ENCODE peak calls at places on chromosomes 1 and 21, in four cellular contexts. E is PC-3, B is breast epithelium, X is body of pancreas. T is an unnamed sample.

GRCh38 chr1:203769505-203770343 is 4.7 kb downstream of the LAX1 start:
- DNase-seq in E (peak; percentile 53), B (peak; percentile 62), X (peak; percentile 88), T (no peak)

GRCh38 chr1:156638189-156638588 is 3.7 kb upstream of the BCAN start:
- DNase-seq in E (no peak), B (no peak), X (no peak), T (no peak)

GRCh38 chr1:106986603-106987002 is 69.9 kb upstream of the PRMT6 start:
- DNase-seq in E (no peak), B (no peak), X (no peak), T (no peak)

GRCh38 chr1:3499611-3500010 is 45.1 kb downstream of the ARHGEF16 start:
- DNase-seq in E (no peak), B (no peak), X (no peak), T (no peak)

GRCh38 chr1:162663589-162664030 is 31.3 kb downstream of the DDR2 start:
- DNase-seq in E (peak; percentile 17), B (no peak), X (no peak), T (no peak)

GRCh38 chr1:6871300-6871972 is 86.2 kb downstream of the CAMTA1 start:
- DNase-seq in E (no peak), B (no peak), X (no peak), T (no peak)

GRCh38 chr1:47705517-47706130 is 267.8 kb downstream of the FOXD2 start:
- DNase-seq in E (no peak), B (no peak), X (no peak), T (no peak)

GRCh38 chr1:220281159-220281574 is 8.9 kb upstream of the RAB3GAP2 start:
- DNase-seq in E (peak; percentile 84), B (no peak), X (no peak), T (no peak)

GRCh38 chr1:197632000-197632399 is 143.3 kb downstream of the DENND1B start:
- DNase-seq in E (no peak), B (no peak), X (no peak), T (no peak)

GRCh38 chr1:230185076-230186001 is 118.3 kb downstream of the GALNT2 start:
- DNase-seq in E (peak; percentile 22), B (no peak), X (no peak), T (no peak)

GRCh38 chr1:162548170-162548569 is 13.4 kb upstream of the UAP1 start:
- DNase-seq in E (no peak), B (no peak), X (no peak), T (no peak)

GRCh38 chr21:41891132-41891531 is 12.0 kb upstream of the PRDM15 start:
- DNase-seq in E (peak; percentile 50), B (no peak), X (no peak), T (no peak)

GRCh38 chr1:23019851-23020625 is 770 bp downstream of the KDM1A start:
- DNase-seq in E (peak; percentile 45), B (no peak), X (peak; percentile 31), T (no peak)

GRCh38 chr1:25871086-25871703 is 4.3 kb downstream of the PAQR7 start:
- DNase-seq in E (no peak), B (no peak), X (peak; percentile 32), T (no peak)

GRCh38 chr1:248810727-248811513 is 14.8 kb downstream of the SH3BP5L start:
- DNase-seq in E (peak; percentile 89), B (no peak), X (no peak), T (no peak)

GRCh38 chr21:33943293-33943692 is 27.7 kb upstream of the ATP5PO start:
- DNase-seq in E (no peak), B (no peak), X (no peak), T (no peak)

GRCh38 chr21:41283211-41283818 is 33.3 kb upstream of the FAM3B start:
- DNase-seq in E (peak; percentile 90), B (no peak), X (peak; percentile 65), T (no peak)

GRCh38 chr1:156356875-156357534 is 12.0 kb upstream of the RHBG start:
- DNase-seq in E (peak; percentile 94), B (peak; percentile 61), X (peak; percentile 79), T (no peak)

GRCh38 chr1:26938659-26939025 is 17.1 kb downstream of the NUDC start:
- DNase-seq in E (no peak), B (no peak), X (no peak), T (no peak)

GRCh38 chr21:16377120-16377658 is 647.4 kb downstream of the USP25 start:
- DNase-seq in E (no peak), B (no peak), X (no peak), T (no peak)

GRCh38 chr1:227447531-227447990 is 115.8 kb upstream of the ZNF678 start:
- DNase-seq in E (peak; percentile 59), B (no peak), X (peak; percentile 44), T (no peak)

GRCh38 chr1:204157942-204158341 is 6.1 kb upstream of the ETNK2 start:
- DNase-seq in E (no peak), B (no peak), X (no peak), T (no peak)

GRCh38 chr21:43881283-43881682 is 16.3 kb downstream of the AGPAT3 start:
- DNase-seq in E (no peak), B (no peak), X (no peak), T (no peak)

GRCh38 chr21:36696390-36696639 is 2.6 kb upstream of the SIM2 start:
- DNase-seq in E (no peak), B (no peak), X (no peak), T (no peak)

GRCh38 chr21:36696640-36697472 is 2.1 kb upstream of the SIM2 start:
- DNase-seq in E (no peak), B (no peak), X (no peak), T (no peak)

GRCh38 chr21:36695283-36695634 is 3.7 kb upstream of the SIM2 start:
- DNase-seq in E (no peak), B (no peak), X (no peak), T (no peak)

GRCh38 chr21:36694593-36695282 is 4.2 kb upstream of the SIM2 start:
- DNase-seq in E (no peak), B (no peak), X (no peak), T (no peak)

GRCh38 chr21:36695671-36696389 is 3.1 kb upstream of the SIM2 start:
- DNase-seq in E (no peak), B (no peak), X (no peak), T (no peak)
- H3K27me3 ChIP-seq in E (no peaks in the 10 kb centered on the region), B (peaks cover 98% of the 10 kb centered on the region), X (peaks cover 83% of the 10 kb centered on the region), T (peaks cover 94% of the 10 kb centered on the region)

GRCh38 chr1:10236405-10237156 is 26.2 kb downstream of the KIF1B start:
- DNase-seq in E (no peak), B (no peak), X (no peak), T (no peak)

GRCh38 chr1:10242135-10242534 is 31.8 kb downstream of the KIF1B start:
- DNase-seq in E (no peak), B (no peak), X (no peak), T (no peak)

GRCh38 chr1:10232213-10232612 is 21.8 kb downstream of the KIF1B start:
- DNase-seq in E (no peak), B (no peak), X (no peak), T (no peak)

GRCh38 chr1:10242811-10243210 is 32.4 kb downstream of the KIF1B start:
- DNase-seq in E (no peak), B (no peak), X (no peak), T (no peak)

DNA sequence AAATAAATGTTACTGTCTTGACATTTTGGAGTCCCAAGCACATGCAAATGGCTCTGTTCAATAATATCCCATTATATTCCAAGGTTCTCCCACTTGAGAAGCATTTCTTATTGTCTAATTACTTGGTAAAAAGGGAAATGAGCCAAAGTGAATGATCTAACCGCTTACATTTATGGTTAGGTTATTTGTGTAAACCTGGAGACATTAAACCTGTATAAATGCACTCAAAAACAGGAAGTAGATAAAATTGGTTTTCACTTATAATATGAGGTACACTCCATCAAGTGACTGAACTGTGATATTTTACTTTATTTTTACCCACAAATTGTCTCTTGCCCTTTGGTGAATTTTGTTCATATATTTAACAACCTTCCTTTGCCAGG is 26.8 kb downstream of the KIF1B start:
- DNase-seq in E (no peak), B (no peak), X (no peak), T (no peak)
- H3K4me3 ChIP-seq in E (no peak overlapping the region), B (no peak overlapping the region), X (no peak overlapping the region), T (no peak overlapping the region)

GRCh38 chr1:20555025-20555757 is 2.8 kb downstream of the FAM43B start:
- DNase-seq in E (peak; percentile 26), B (no peak), X (no peak), T (no peak)
- H3K27me3 ChIP-seq in E (peaks cover 17% of the 10 kb centered on the region), B (peaks cover 29% of the 10 kb centered on the region), X (peaks cover 12% of the 10 kb centered on the region), T (peaks cover 9% of the 10 kb centered on the region)

GRCh38 chr1:235835226-235835625 is 31.5 kb downstream of the LYST start:
- DNase-seq in E (no peak), B (no peak), X (peak; percentile 47), T (peak; percentile 51)
- H3K4me3 ChIP-seq in E (no peak overlapping the region), B (no peak overlapping the region), X (no peak overlapping the region), T (no peak overlapping the region)

DNA sequence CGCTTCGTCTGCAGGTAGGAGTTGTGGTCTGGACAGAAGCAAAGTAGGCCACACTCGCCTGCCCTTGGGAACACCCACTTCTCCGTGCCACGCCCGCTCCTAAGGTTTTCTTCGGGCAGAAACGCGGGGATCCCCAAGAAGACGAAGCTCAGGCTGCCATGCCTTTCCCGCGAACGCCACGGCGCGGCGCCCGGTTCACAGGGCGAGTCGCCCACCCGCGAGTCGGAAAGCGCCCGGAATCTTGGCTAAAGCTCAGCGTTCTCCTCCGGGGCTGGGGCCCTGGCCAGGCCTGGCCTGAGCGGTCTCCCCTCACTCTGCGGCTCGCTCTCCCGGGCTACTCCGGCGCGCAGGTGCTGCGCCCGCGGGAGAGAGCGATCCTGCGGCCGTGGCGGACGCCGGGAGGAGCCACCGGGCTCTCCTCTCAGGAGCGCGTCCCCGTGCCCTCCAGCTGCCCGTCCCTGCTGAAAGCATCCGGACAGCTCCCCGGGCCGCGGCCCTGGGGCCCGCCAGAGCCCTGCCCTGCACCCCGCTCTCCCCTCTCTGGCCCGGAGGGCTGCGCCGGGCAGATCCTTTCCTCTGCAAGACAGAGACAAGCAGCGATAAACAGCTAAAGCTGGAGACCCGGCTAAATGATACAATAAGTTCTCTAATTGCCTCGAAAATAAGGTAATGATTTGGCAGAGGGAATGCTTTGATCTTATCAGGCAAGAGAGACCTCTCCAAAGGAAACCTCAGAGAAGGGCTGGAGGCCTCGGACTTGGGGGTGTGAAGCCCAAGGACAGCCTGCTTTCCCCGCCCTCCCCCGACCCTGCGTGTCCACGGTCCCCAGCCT is 6.7 kb upstream of the WNT2B start:
- DNase-seq in E (peak; percentile 64), B (peak; percentile 69), X (peak; percentile 62), T (peak; percentile 76)
- H3K27me3 ChIP-seq in E (no peaks in the 10 kb centered on the region), B (no peaks in the 10 kb centered on the region), X (no peaks in the 10 kb centered on the region), T (no peaks in the 10 kb centered on the region)

GRCh38 chr1:1063261-1063944 is 10.7 kb downstream of the RNF223 start:
- DNase-seq in E (no peak), B (no peak), X (no peak), T (no peak)
- H3K4me3 ChIP-seq in E (peak overlapping the region; percentile 59), B (no peak overlapping the region), X (no peak overlapping the region), T (no peak overlapping the region)

GRCh38 chr1:2046225-2046917 is 3.8 kb upstream of the PRKCZ start:
- DNase-seq in E (peak; percentile 85), B (peak; percentile 79), X (peak; percentile 87), T (no peak)
- H3K27me3 ChIP-seq in E (no peaks in the 10 kb centered on the region), B (peaks cover 12% of the 10 kb centered on the region), X (no peaks in the 10 kb centered on the region), T (peaks cover 35% of the 10 kb centered on the region)

GRCh38 chr1:91724231-91724630 is 161.7 kb downstream of the TGFBR3 start:
- DNase-seq in E (no peak), B (no peak), X (no peak), T (no peak)
- H3K4me3 ChIP-seq in E (no peak overlapping the region), B (no peak overlapping the region), X (no peak overlapping the region), T (no peak overlapping the region)

T was measured in dorsolateral prefrontal cortex.